ENCODE peak calls at places on chromosomes 6 and 20, in nine cellular contexts. T, P, W, B, X, Z, U, L and N are unnamed samples.

GRCh38 chr6:139943391-139943790 is 568.9 kb upstream of the CITED2 start:
- DNase-seq in T (no peak), P (peak; percentile 84), W (no peak), B (peak; percentile 92), X (no peak), Z (no peak), U (no peak), L (peak; percentile 97), N (no peak)

GRCh38 chr6:94785514-94785913 is 791.8 kb upstream of the MANEA start:
- DNase-seq in T (no peak), P (no peak), W (no peak), B (no peak), X (no peak), Z (no peak), U (no peak), L (no peak), N (no peak)

GRCh38 chr6:63066053-63066704 is 145.1 kb upstream of the FKBP1C start:
- DNase-seq in T (no peak), P (no peak), W (no peak), B (no peak), X (peak; percentile 1), Z (no peak), U (peak; percentile 70), L (no peak), N (no peak)

GRCh38 chr6:134822920-134823430 is 126.9 kb downstream of the ALDH8A1 start:
- DNase-seq in T (peak; percentile 32), P (peak; percentile 90), W (no peak), B (peak; percentile 92), X (peak; percentile 40), Z (peak; percentile 50), U (peak; percentile 87), L (peak; percentile 80), N (peak; percentile 17)

GRCh38 chr6:112004397-112005341 is 49.2 kb upstream of the CCN6 start:
- DNase-seq in T (no peak), P (no peak), W (no peak), B (peak; percentile 35), X (no peak), Z (no peak), U (no peak), L (peak; percentile 31), N (no peak)

GRCh38 chr6:149935668-149936067 is 6.1 kb upstream of the ULBP2 start:
- DNase-seq in T (no peak), P (no peak), W (no peak), B (no peak), X (no peak), Z (no peak), U (peak; percentile 33), L (no peak), N (no peak)

GRCh38 chr6:167766986-167767714 is 59.6 kb upstream of the AFDN start:
- DNase-seq in T (no peak), P (no peak), W (no peak), B (no peak), X (no peak), Z (no peak), U (no peak), L (no peak), N (no peak)

GRCh38 chr6:169247419-169247818 is 6.2 kb downstream of the THBS2 start:
- DNase-seq in T (no peak), P (no peak), W (no peak), B (no peak), X (no peak), Z (no peak), U (no peak), L (no peak), N (no peak)

GRCh38 chr20:48189177-48189576 is 403.9 kb upstream of the SULF2 start:
- DNase-seq in T (no peak), P (peak; percentile 8), W (no peak), B (no peak), X (no peak), Z (no peak), U (peak; percentile 69), L (peak; percentile 61), N (no peak)

DNA sequence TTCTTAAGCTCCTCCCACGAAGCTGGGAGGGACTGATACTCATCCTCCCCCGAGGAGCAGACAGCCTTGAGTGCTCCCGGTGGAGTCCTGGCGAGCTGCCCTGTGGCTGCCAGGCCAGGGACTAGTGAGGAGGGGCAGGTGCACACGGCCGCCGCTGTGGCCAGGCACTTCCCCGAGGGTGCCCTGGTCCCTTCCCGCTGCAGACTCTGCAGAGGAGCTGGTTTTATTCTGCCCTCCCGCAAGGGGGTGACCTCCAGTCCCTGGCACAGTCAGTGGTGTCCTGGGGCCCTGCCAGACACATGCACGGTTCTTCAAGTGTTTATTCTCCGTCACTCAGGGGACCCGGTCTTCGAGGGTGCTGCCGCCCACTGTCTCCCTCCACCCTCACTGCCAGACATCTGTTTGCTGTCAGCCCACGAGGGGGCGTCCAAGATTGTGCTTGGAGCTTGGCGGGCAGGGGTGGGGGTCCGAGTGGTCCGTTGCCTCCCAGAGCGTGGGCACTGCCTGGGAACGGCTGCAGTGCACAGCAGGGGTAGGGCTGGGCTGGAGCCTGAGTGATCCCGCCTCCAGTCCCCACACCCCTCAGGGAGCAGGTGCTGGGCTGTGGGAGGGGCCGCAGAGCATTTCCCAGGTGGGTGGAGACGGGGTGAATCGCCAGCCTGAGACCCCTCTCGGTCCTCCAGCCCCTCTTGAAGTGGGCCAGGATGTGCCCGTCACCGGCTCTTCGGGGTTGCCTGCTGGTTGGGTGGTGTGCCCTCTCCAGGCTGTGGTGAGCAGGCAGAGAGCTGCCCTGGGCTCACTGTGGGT is 3.1 kb upstream of the CABLES2 start:
- DNase-seq in T (peak; percentile 73), P (peak; percentile 9), W (peak; percentile 31), B (peak; percentile 41), X (no peak), Z (peak; percentile 80), U (peak; percentile 88), L (peak; percentile 8), N (no peak)
- TF ChIP-seq CTCF in T (peak; percentile 44), P (peak; percentile 42), W (no peak), B (peak; percentile 43), X (peak; percentile 50), Z (peak; percentile 48), U (peak; percentile 80), L (peak; percentile 30), N (peak; percentile 75)

DNA sequence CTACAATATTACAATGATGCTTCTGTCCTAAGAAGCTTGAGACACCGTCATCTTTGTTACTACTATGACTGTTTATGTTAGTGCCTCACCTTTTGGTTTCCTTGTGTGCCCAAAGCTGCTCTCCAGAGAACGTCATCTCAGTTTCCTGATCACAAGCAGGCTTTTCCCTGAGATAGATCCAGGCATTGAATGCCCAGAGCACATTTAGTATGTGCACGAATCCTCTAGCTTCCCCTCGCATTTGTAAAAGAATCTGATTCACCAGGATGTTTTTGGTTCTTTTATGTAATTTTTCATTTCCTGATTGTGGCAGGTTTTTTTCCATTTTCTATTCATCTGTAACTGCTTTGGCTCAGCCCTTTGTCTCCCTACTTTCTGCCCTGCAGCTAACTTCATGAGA is 100.2 kb upstream of the TMEM181 start:
- DNase-seq in T (no peak), P (no peak), W (no peak), B (no peak), X (no peak), Z (no peak), U (no peak), L (no peak), N (no peak)
- TF ChIP-seq CTCF in T (no peak), P (no peak), W (no peak), B (no peak), X (no peak), Z (no peak), U (no peak), L (no peak), N (no peak)

GRCh38 chr6:133368664-133369063 is 127.5 kb downstream of the EYA4 start:
- DNase-seq in T (no peak), P (peak; percentile 22), W (no peak), B (no peak), X (no peak), Z (no peak), U (no peak), L (no peak), N (no peak)
- TF ChIP-seq CTCF in T (no peak), P (peak; percentile 40), W (no peak), B (no peak), X (peak; percentile 20), Z (no peak), U (peak; percentile 28), L (no peak), N (no peak)

GRCh38 chr6:82416346-82416745 is 52.7 kb downstream of the TPBG start:
- DNase-seq in T (no peak), P (no peak), W (no peak), B (no peak), X (no peak), Z (no peak), U (no peak), L (no peak), N (no peak)
- TF ChIP-seq CTCF in T (no peak), P (no peak), W (no peak), B (no peak), X (no peak), Z (no peak), U (no peak), L (no peak), N (no peak)

GRCh38 chr6:80338201-80338836 is 231.8 kb downstream of the BCKDHB start:
- DNase-seq in T (peak; percentile 54), P (peak; percentile 79), W (peak; percentile 72), B (peak; percentile 44), X (peak; percentile 18), Z (peak; percentile 33), U (peak; percentile 94), L (no peak), N (peak; percentile 22)
- TF ChIP-seq CTCF in T (peak; percentile 69), P (peak; percentile 86), W (peak; percentile 84), B (peak; percentile 45), X (peak; percentile 85), Z (peak; percentile 85), U (peak; percentile 87), L (peak; percentile 30), N (peak; percentile 86)

GRCh38 chr6:27547157-27548075 is 74.5 kb upstream of the ZNF184 start:
- DNase-seq in T (no peak), P (peak; percentile 75), W (no peak), B (peak; percentile 82), X (no peak), Z (no peak), U (peak; percentile 85), L (peak; percentile 49), N (no peak)

GRCh38 chr6:27544612-27545260 is 71.8 kb upstream of the ZNF184 start:
- DNase-seq in T (no peak), P (no peak), W (no peak), B (peak; percentile 16), X (no peak), Z (no peak), U (no peak), L (no peak), N (no peak)

GRCh38 chr6:27545271-27546046 is 72.6 kb upstream of the ZNF184 start:
- DNase-seq in T (no peak), P (peak; percentile 57), W (no peak), B (peak; percentile 75), X (peak; percentile 53), Z (no peak), U (peak; percentile 96), L (peak; percentile 33), N (peak; percentile 84)

GRCh38 chr6:27542485-27542884 is 69.6 kb upstream of the ZNF184 start:
- DNase-seq in T (no peak), P (no peak), W (no peak), B (no peak), X (no peak), Z (no peak), U (no peak), L (no peak), N (no peak)

GRCh38 chr6:27546522-27546921 is 73.6 kb upstream of the ZNF184 start:
- DNase-seq in T (no peak), P (no peak), W (no peak), B (no peak), X (no peak), Z (no peak), U (no peak), L (no peak), N (no peak)
- TF ChIP-seq CTCF in T (no peak), P (no peak), W (no peak), B (no peak), X (no peak), Z (no peak), U (no peak), L (no peak), N (no peak)